ENCODE peak calls at places on chromosomes 3 and 15, in four cellular contexts. Z is fibroblast of mammary gland, I is astrocyte of the spinal cord, V is epithelial cell of esophagus. M is an unnamed sample.

GRCh38 chr15:81297147-81297572 is 26.8 kb downstream of the STARD5 start:
- DNase-seq in Z (no peak), I (no peak), V (peak), M (peak)

GRCh38 chr3:28916713-28917499 is 364.0 kb upstream of the RBMS3 start:
- DNase-seq in Z (peak), I (peak), V (peak), M (peak)

GRCh38 chr3:196969001-196969659 is 497 bp upstream of the PIGZ start:
- DNase-seq in Z (peak), I (no peak), V (peak), M (peak)

GRCh38 chr15:51759557-51760070 is 8.2 kb downstream of the TMOD2 start:
- DNase-seq in Z (peak), I (peak), V (peak), M (peak)

GRCh38 chr3:12885585-12885934 is 44.2 kb upstream of the RPL32 start:
- DNase-seq in Z (no peak), I (no peak), V (no peak), M (peak)

GRCh38 chr3:151034303-151034702 is 51.2 kb upstream of the MED12L start:
- DNase-seq in Z (no peak), I (no peak), V (no peak), M (no peak)

GRCh38 chr15:99305761-99306505 is 54.7 kb downstream of the LRRC28 start:
- DNase-seq in Z (peak), I (peak), V (peak), M (peak)

GRCh38 chr15:69976366-69976994 is 121.2 kb downstream of the TLE3 start:
- DNase-seq in Z (peak), I (peak), V (peak), M (peak)

GRCh38 chr15:67758610-67759300 is 66.6 kb upstream of the SKOR1 start:
- DNase-seq in Z (no peak), I (peak), V (no peak), M (no peak)

GRCh38 chr15:82132116-82132515 is 86.3 kb upstream of the MEX3B start:
- DNase-seq in Z (no peak), I (peak), V (no peak), M (no peak)

GRCh38 chr3:45105855-45106655 is 40.1 kb downstream of the CDCP1 start:
- DNase-seq in Z (peak), I (peak), V (peak), M (no peak)